ENCODE peak calls at places on chromosomes 12 and 14, in four cellular contexts. X, R, N and L are unnamed samples.
A peak's percentile ranks its signal among the peaks of the same experiment; 100 is the strongest.

GRCh38 chr12:6925239-6925542 is 2.6 kb upstream of the ATN1 start:
- DNase-seq in X (no peak), R (no peak), N (no peak), L (no peak)

GRCh38 chr12:47111392-47111778 is 31.6 kb upstream of the AMIGO2 start:
- DNase-seq in X (no peak), R (no peak), N (no peak), L (no peak)

GRCh38 chr12:90245396-90245795 is 536.8 kb upstream of the ATP2B1 start:
- DNase-seq in X (no peak), R (no peak), N (no peak), L (no peak)

GRCh38 chr12:79615596-79616560 is 74.9 kb downstream of the PAWR start:
- DNase-seq in X (no peak), R (peak; percentile 21), N (no peak), L (no peak)

GRCh38 chr12:28017873-28018255 is 45.3 kb upstream of the PTHLH start:
- DNase-seq in X (no peak), R (no peak), N (no peak), L (no peak)

GRCh38 chr12:109999649-109999971 is 380 bp downstream of the ANKRD13A start:
- DNase-seq in X (no peak), R (no peak), N (no peak), L (no peak)

GRCh38 chr12:27424631-27425230 is 21.8 kb upstream of the SMCO2 start:
- DNase-seq in X (peak; percentile 45), R (no peak), N (no peak), L (peak; percentile 35)

GRCh38 chr14:71482701-71483100 is 449.5 kb upstream of the RGS6 start:
- DNase-seq in X (no peak), R (no peak), N (no peak), L (no peak)

GRCh38 chr12:123243851-123244250 is 10.6 kb downstream of the MTRFR start:
- DNase-seq in X (no peak), R (no peak), N (no peak), L (no peak)

GRCh38 chr12:121532503-121533390 is 48.1 kb downstream of the KDM2B start:
- DNase-seq in X (no peak), R (no peak), N (no peak), L (no peak)

GRCh38 chr14:63544641-63545234 is 1.6 kb upstream of the PPP2R5E start:
- DNase-seq in X (no peak), R (no peak), N (peak; percentile 10), L (no peak)

GRCh38 chr12:80472241-80472640 is 28.2 kb downstream of the PTPRQ start:
- DNase-seq in X (no peak), R (no peak), N (no peak), L (no peak)

GRCh38 chr14:29637406-29637805 is 290.2 kb downstream of the PRKD1 start:
- DNase-seq in X (no peak), R (no peak), N (no peak), L (no peak)

GRCh38 chr12:81205394-81205793 is 127.5 kb downstream of the ACSS3 start:
- DNase-seq in X (no peak), R (no peak), N (no peak), L (no peak)

GRCh38 chr12:91418691-91419090 is 236.1 kb upstream of the DCN start:
- DNase-seq in X (no peak), R (no peak), N (no peak), L (no peak)

GRCh38 chr14:92039073-92039719 is 663 bp downstream of the TRIP11 start:
- DNase-seq in X (peak; percentile 77), R (no peak), N (peak; percentile 41), L (peak; percentile 71)

GRCh38 chr12:47791351-47791746 is 18.3 kb downstream of the SLC48A1 start:
- DNase-seq in X (no peak), R (no peak), N (no peak), L (no peak)

GRCh38 chr14:73752297-73752992 is 38.3 kb upstream of the PNMA1 start:
- DNase-seq in X (no peak), R (no peak), N (no peak), L (no peak)

GRCh38 chr14:73239463-73240241 is 2.3 kb downstream of the PAPLN start:
- DNase-seq in X (no peak), R (no peak), N (no peak), L (no peak)

GRCh38 chr14:51684760-51685159 is 33.0 kb downstream of the FRMD6 start:
- DNase-seq in X (no peak), R (no peak), N (no peak), L (no peak)

GRCh38 chr12:108337235-108338223 is 1.6 kb downstream of the CMKLR1 start:
- DNase-seq in X (peak; percentile 26), R (no peak), N (peak; percentile 88), L (peak; percentile 60)

GRCh38 chr14:88823968-88824313 is 510 bp upstream of the TTC8 start:
- DNase-seq in X (no peak), R (no peak), N (no peak), L (no peak)
- TF ChIP-seq FOXM1 in X (no peak), R (no peak), N (no peak), L (no peak)

GRCh38 chr14:77201696-77202095 is 20.1 kb downstream of the TMEM63C start:
- DNase-seq in X (no peak), R (no peak), N (no peak), L (no peak)
- TF ChIP-seq TARDBP in X (no peak), R (no peak), N (no peak), L (no peak)

GRCh38 chr12:132804426-132804861 is 24.2 kb downstream of the GOLGA3 start:
- DNase-seq in X (no peak), R (no peak), N (peak; percentile 36), L (no peak)

GRCh38 chr12:132803883-132804282 is 24.8 kb downstream of the GOLGA3 start:
- DNase-seq in X (no peak), R (no peak), N (no peak), L (no peak)

GRCh38 chr12:132807295-132808222 is 21.1 kb downstream of the GOLGA3 start:
- DNase-seq in X (no peak), R (no peak), N (peak; percentile 89), L (peak; percentile 35)

GRCh38 chr12:132803125-132803524 is 25.5 kb downstream of the GOLGA3 start:
- DNase-seq in X (no peak), R (no peak), N (no peak), L (no peak)

GRCh38 chr12:132806857-132807256 is 21.8 kb downstream of the GOLGA3 start:
- DNase-seq in X (no peak), R (no peak), N (no peak), L (no peak)
- TF ChIP-seq FOXM1 in X (no peak), R (no peak), N (no peak), L (no peak)

DNA sequence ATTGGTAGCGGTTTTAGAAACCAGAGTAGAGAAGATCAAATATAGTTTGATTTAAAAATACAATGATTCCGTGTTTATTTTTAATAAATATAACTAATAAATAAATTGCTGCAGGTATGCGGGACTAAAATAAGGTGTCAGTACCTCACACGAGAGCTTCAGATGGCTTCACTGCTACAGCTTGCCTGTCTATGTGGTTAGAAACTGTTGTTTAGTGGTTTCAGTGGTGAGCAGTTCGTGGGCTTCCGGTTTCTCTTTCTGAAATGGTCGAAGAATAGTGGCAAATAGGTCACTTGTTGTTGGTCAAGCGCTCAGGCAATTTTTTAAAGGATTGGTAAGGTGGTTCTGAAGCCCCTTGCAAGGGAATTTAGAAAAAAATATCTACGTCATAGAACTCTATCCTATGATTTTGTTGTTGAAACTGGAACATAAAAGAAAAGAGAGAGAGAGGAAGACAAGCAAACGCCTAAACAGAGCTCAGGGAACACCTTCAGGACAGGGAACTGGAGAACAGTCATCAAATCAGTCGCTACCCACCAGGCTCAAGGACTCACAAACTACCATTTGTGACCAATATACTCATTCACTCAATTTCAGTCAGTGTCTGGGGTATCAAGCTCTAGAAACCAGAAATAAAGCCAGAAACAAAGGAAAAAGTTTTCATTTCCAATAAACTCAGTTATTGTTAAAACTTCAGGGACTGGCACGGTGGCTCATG is 31.3 kb downstream of the GABARAPL1 start:
- DNase-seq in X (no peak), R (peak; percentile 58), N (no peak), L (no peak)
- TF ChIP-seq TARDBP in X (no peak), R (no peak), N (no peak), L (no peak)

GRCh38 chr12:133129368-133130037 is 571 bp downstream of the ZNF891 start:
- DNase-seq in X (peak; percentile 2), R (no peak), N (no peak), L (no peak)
- TF ChIP-seq FOXM1 in X (no peak), R (no peak), N (no peak), L (no peak)

DNA sequence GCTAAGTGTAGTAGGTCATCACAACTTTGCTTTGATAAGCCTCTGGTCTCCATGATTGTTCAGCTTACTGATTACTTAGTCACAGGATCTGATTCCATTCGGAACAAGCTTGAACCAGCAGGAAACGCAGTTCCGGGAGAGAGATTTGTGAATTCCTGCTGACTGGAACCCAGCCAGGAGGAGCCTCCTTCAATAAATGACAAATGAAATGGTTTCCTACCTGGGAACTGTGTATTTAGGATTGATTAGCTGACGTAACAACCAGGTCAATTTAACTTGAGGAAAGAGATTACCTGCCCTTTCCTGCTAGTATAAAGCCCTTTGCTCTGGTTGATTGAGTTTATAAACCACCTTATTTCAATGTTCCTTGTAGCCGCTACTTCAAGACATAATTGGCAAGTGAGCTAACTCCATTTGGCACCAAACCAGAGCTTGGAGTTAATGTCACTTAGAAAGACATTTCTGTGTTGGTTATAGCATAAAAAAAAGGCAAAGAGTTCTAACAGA is 35.1 kb upstream of the KCNH3 start:
- DNase-seq in X (no peak), R (no peak), N (no peak), L (no peak)
- TF ChIP-seq TARDBP in X (no peak), R (no peak), N (no peak), L (no peak)

DNA sequence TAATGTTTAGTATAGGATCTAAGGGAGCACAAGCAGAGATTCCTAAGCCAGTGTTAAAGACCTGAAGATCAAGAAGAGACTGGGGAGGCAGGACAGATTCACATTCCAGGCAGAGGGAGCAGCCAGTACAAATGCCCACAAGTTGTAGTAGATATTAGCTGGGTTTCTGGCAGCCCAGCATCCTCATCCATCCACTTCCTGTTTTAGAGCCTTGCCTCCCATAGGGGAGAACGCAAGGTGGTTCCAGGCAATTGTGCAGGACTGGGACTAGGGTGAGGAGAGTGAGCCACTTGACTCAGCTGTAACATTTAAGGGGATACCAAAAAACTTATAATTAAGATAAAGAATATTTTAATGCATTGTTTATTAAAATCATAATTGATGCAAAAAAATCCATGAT is 71.3 kb upstream of the PSMA6 start:
- DNase-seq in X (no peak), R (no peak), N (no peak), L (no peak)
- TF ChIP-seq FOXM1 in X (no peak), R (no peak), N (no peak), L (no peak)

GRCh38 chr12:2267624-2268477 is 215.1 kb downstream of the CACNA1C start:
- DNase-seq in X (no peak), R (no peak), N (no peak), L (no peak)
- TF ChIP-seq TARDBP in X (no peak), R (no peak), N (no peak), L (no peak)